ENCODE peak calls at places on chromosomes 3 and 15, in seven cellular contexts. One of them, this sample, is unnamed.

GRCh38 chr3:100426029-100426682 is 24.8 kb downstream of the LNP1 start:
- DNase-seq in mesendoderm: no peak
- DNase-seq in neuronal stem cell: no peak
- DNase-seq in IMR-90: no peak
- DNase-seq in mesenchymal stem cell: no peak
- DNase-seq in H1: no peak
- DNase-seq in trophoblast cell: no peak
- DNase-seq in this sample: no peak

GRCh38 chr3:150237490-150237889 is 170.6 kb upstream of the TSC22D2 start:
- DNase-seq in mesendoderm: no peak
- DNase-seq in H1: no peak
- DNase-seq in mesenchymal stem cell: peak; percentile 31
- DNase-seq in neuronal stem cell: no peak
- DNase-seq in IMR-90: peak; percentile 73
- DNase-seq in trophoblast cell: no peak
- DNase-seq in this sample: no peak

GRCh38 chr3:14451844-14452533 is 49.6 kb downstream of the SLC6A6 start:
- DNase-seq in mesendoderm: peak; percentile 42
- DNase-seq in neuronal stem cell: no peak
- DNase-seq in trophoblast cell: no peak
- DNase-seq in IMR-90: peak; percentile 98
- DNase-seq in H1: no peak
- DNase-seq in mesenchymal stem cell: peak; percentile 96
- DNase-seq in this sample: no peak

GRCh38 chr15:69531302-69532027 is 78.8 kb downstream of the RPLP1 start:
- DNase-seq in H1: peak; percentile 58
- DNase-seq in neuronal stem cell: no peak
- DNase-seq in mesendoderm: peak; percentile 52
- DNase-seq in mesenchymal stem cell: no peak
- DNase-seq in trophoblast cell: no peak
- DNase-seq in IMR-90: no peak
- DNase-seq in this sample: peak; percentile 43

GRCh38 chr3:86990171-86990733 is 697 bp downstream of the VGLL3 start:
- DNase-seq in IMR-90: peak; percentile 26
- DNase-seq in trophoblast cell: peak; percentile 70
- DNase-seq in H1: peak; percentile 78
- DNase-seq in mesenchymal stem cell: peak; percentile 38
- DNase-seq in mesendoderm: peak; percentile 76
- DNase-seq in neuronal stem cell: no peak
- DNase-seq in this sample: peak; percentile 73

GRCh38 chr15:96160800-96161199 is 169.7 kb upstream of the NR2F2 start:
- DNase-seq in mesendoderm: no peak
- DNase-seq in IMR-90: no peak
- DNase-seq in H1: no peak
- DNase-seq in trophoblast cell: no peak
- DNase-seq in neuronal stem cell: no peak
- DNase-seq in mesenchymal stem cell: no peak
- DNase-seq in this sample: no peak

GRCh38 chr3:175200391-175200790 is 341.3 kb downstream of the NAALADL2 start:
- DNase-seq in mesenchymal stem cell: peak; percentile 12
- DNase-seq in H1: no peak
- DNase-seq in mesendoderm: no peak
- DNase-seq in trophoblast cell: no peak
- DNase-seq in IMR-90: peak; percentile 8
- DNase-seq in neuronal stem cell: no peak
- DNase-seq in this sample: no peak

GRCh38 chr15:86021281-86022264 is 58.1 kb upstream of the AGBL1 start:
- DNase-seq in neuronal stem cell: no peak
- DNase-seq in trophoblast cell: no peak
- DNase-seq in mesendoderm: no peak
- DNase-seq in H1: no peak
- DNase-seq in IMR-90: no peak
- DNase-seq in mesenchymal stem cell: peak; percentile 7
- DNase-seq in this sample: no peak

GRCh38 chr3:120071259-120071658 is 23.0 kb downstream of the GSK3B start:
- DNase-seq in H1: no peak
- DNase-seq in IMR-90: no peak
- DNase-seq in mesendoderm: peak; percentile 37
- DNase-seq in mesenchymal stem cell: no peak
- DNase-seq in neuronal stem cell: no peak
- DNase-seq in trophoblast cell: no peak
- DNase-seq in this sample: peak; percentile 33

GRCh38 chr15:69080203-69080957 is 65.9 kb downstream of the NOX5 start:
- DNase-seq in mesenchymal stem cell: no peak
- DNase-seq in H1: no peak
- DNase-seq in neuronal stem cell: no peak
- DNase-seq in IMR-90: no peak
- DNase-seq in mesendoderm: peak; percentile 82
- DNase-seq in trophoblast cell: peak; percentile 83
- DNase-seq in this sample: peak; percentile 70

GRCh38 chr3:159866201-159866746 is 122.4 kb upstream of the IL12A start:
- DNase-seq in IMR-90: no peak
- DNase-seq in H1: no peak
- DNase-seq in neuronal stem cell: no peak
- DNase-seq in mesendoderm: no peak
- DNase-seq in trophoblast cell: no peak
- DNase-seq in mesenchymal stem cell: no peak
- DNase-seq in this sample: no peak

GRCh38 chr15:100873029-100873677 is 6.5 kb upstream of the ALDH1A3 start:
- DNase-seq in IMR-90: peak; percentile 87
- DNase-seq in H1: peak; percentile 74
- DNase-seq in neuronal stem cell: peak; percentile 76
- DNase-seq in mesendoderm: peak; percentile 82
- DNase-seq in trophoblast cell: peak; percentile 97
- DNase-seq in mesenchymal stem cell: peak; percentile 86
- DNase-seq in this sample: peak; percentile 60

GRCh38 chr3:136120373-136121348 is 75.5 kb downstream of the MSL2 start:
- DNase-seq in IMR-90: peak; percentile 12
- DNase-seq in mesenchymal stem cell: peak; percentile 20
- DNase-seq in trophoblast cell: no peak
- DNase-seq in mesendoderm: no peak
- DNase-seq in H1: no peak
- DNase-seq in neuronal stem cell: no peak
- DNase-seq in this sample: no peak

GRCh38 chr3:138348950-138349739 is 766 bp downstream of the MRAS start:
- DNase-seq in IMR-90: peak; percentile 26
- DNase-seq in neuronal stem cell: no peak
- DNase-seq in H1: peak; percentile 61
- DNase-seq in mesendoderm: peak; percentile 51
- DNase-seq in trophoblast cell: peak; percentile 18
- DNase-seq in mesenchymal stem cell: peak; percentile 24
- DNase-seq in this sample: peak; percentile 52

GRCh38 chr3:129305592-129306091 is 27.0 kb downstream of the HMCES start:
- DNase-seq in mesenchymal stem cell: peak; percentile 87
- DNase-seq in IMR-90: peak; percentile 83
- DNase-seq in neuronal stem cell: peak; percentile 96
- DNase-seq in trophoblast cell: peak; percentile 48
- DNase-seq in mesendoderm: peak; percentile 99
- DNase-seq in H1: peak; percentile 96
- DNase-seq in this sample: peak; percentile 100

GRCh38 chr3:72661115-72661457 is 187.2 kb downstream of the SHQ1 start:
- DNase-seq in neuronal stem cell: no peak
- DNase-seq in mesenchymal stem cell: no peak
- DNase-seq in IMR-90: peak; percentile 63
- DNase-seq in trophoblast cell: no peak
- DNase-seq in H1: no peak
- DNase-seq in mesendoderm: no peak
- DNase-seq in this sample: no peak

GRCh38 chr15:74901612-74902063 is 5.0 kb downstream of the FAM219B start:
- DNase-seq in mesenchymal stem cell: peak; percentile 67
- DNase-seq in mesendoderm: peak; percentile 49
- DNase-seq in neuronal stem cell: peak; percentile 57
- DNase-seq in IMR-90: peak; percentile 46
- DNase-seq in trophoblast cell: peak; percentile 81
- DNase-seq in H1: peak; percentile 79
- DNase-seq in this sample: peak; percentile 55

GRCh38 chr3:14592390-14592789 is 52.2 kb upstream of the GRIP2 start:
- DNase-seq in mesenchymal stem cell: no peak
- DNase-seq in trophoblast cell: no peak
- DNase-seq in H1: no peak
- DNase-seq in neuronal stem cell: no peak
- DNase-seq in IMR-90: no peak
- DNase-seq in mesendoderm: no peak
- DNase-seq in this sample: no peak

GRCh38 chr15:78830514-78831228 is 19.4 kb upstream of the ADAMTS7 start:
- DNase-seq in neuronal stem cell: no peak
- DNase-seq in mesendoderm: no peak
- DNase-seq in trophoblast cell: no peak
- DNase-seq in IMR-90: no peak
- DNase-seq in mesenchymal stem cell: no peak
- DNase-seq in H1: peak; percentile 49
- DNase-seq in this sample: peak; percentile 63

GRCh38 chr3:102531686-102532085 is 96.9 kb downstream of the ZPLD1 start:
- DNase-seq in mesendoderm: no peak
- DNase-seq in H1: no peak
- DNase-seq in mesenchymal stem cell: no peak
- DNase-seq in trophoblast cell: no peak
- DNase-seq in IMR-90: no peak
- DNase-seq in neuronal stem cell: no peak
- DNase-seq in this sample: no peak
- H4K8ac ChIP-seq in mesendoderm: no peak overlapping the region
- H4K8ac ChIP-seq in H1: no peak overlapping the region
- H4K8ac ChIP-seq in mesenchymal stem cell: no peak overlapping the region
- H4K8ac ChIP-seq in trophoblast cell: no peak overlapping the region
- H4K8ac ChIP-seq in IMR-90: no peak overlapping the region
- H4K8ac ChIP-seq in neuronal stem cell: no peak overlapping the region
- H4K8ac ChIP-seq in this sample: no peak overlapping the region

GRCh38 chr15:88388702-88389101 is 78.5 kb downstream of the MRPL46 start:
- DNase-seq in trophoblast cell: no peak
- DNase-seq in mesendoderm: peak; percentile 78
- DNase-seq in neuronal stem cell: no peak
- DNase-seq in mesenchymal stem cell: no peak
- DNase-seq in IMR-90: no peak
- DNase-seq in H1: no peak
- DNase-seq in this sample: no peak

GRCh38 chr15:88391700-88392099 is 75.5 kb downstream of the MRPL46 start:
- DNase-seq in H1: no peak
- DNase-seq in mesendoderm: no peak
- DNase-seq in mesenchymal stem cell: no peak
- DNase-seq in neuronal stem cell: no peak
- DNase-seq in IMR-90: no peak
- DNase-seq in trophoblast cell: no peak
- DNase-seq in this sample: no peak

GRCh38 chr15:88391006-88391405 is 76.2 kb downstream of the MRPL46 start:
- DNase-seq in mesenchymal stem cell: no peak
- DNase-seq in IMR-90: no peak
- DNase-seq in H1: no peak
- DNase-seq in mesendoderm: no peak
- DNase-seq in trophoblast cell: no peak
- DNase-seq in neuronal stem cell: no peak
- DNase-seq in this sample: no peak

GRCh38 chr15:88390502-88390901 is 76.7 kb downstream of the MRPL46 start:
- DNase-seq in IMR-90: no peak
- DNase-seq in neuronal stem cell: no peak
- DNase-seq in mesenchymal stem cell: no peak
- DNase-seq in H1: no peak
- DNase-seq in trophoblast cell: no peak
- DNase-seq in mesendoderm: no peak
- DNase-seq in this sample: no peak

DNA sequence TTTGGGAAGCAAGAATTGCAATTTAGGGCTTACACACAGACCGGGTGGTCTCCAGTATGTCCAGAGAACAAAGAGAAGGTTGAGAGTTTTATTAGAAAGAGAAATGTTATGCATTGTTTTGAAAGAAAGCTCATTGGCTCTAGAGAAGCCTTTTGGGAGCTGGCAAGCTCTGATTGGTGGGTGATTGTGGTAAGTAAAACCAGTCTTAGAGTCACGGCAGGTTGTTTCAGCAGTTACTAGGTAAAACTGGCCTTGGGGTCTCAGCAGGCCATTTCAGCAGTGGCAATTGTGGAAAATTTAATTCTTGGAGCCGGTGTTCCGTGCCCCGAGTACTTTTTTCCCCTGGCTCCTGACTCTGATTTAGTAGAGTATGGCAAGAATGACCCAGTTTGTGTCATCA is 78.1 kb downstream of the MRPL46 start:
- DNase-seq in H1: no peak
- DNase-seq in mesendoderm: peak; percentile 54
- DNase-seq in neuronal stem cell: no peak
- DNase-seq in mesenchymal stem cell: no peak
- DNase-seq in trophoblast cell: no peak
- DNase-seq in IMR-90: no peak
- DNase-seq in this sample: no peak
- H2BK5ac ChIP-seq in H1: no peak overlapping the region
- H2BK5ac ChIP-seq in mesendoderm: no peak overlapping the region
- H2BK5ac ChIP-seq in neuronal stem cell: no peak overlapping the region
- H2BK5ac ChIP-seq in mesenchymal stem cell: no peak overlapping the region
- H2BK5ac ChIP-seq in trophoblast cell: no peak overlapping the region
- H2BK5ac ChIP-seq in IMR-90: no peak overlapping the region
- H2BK5ac ChIP-seq in this sample: no peak overlapping the region

GRCh38 chr3:179895367-179895766 is 141.4 kb downstream of the PEX5L start:
- DNase-seq in mesenchymal stem cell: no peak
- DNase-seq in IMR-90: no peak
- DNase-seq in trophoblast cell: no peak
- DNase-seq in H1: no peak
- DNase-seq in neuronal stem cell: no peak
- DNase-seq in mesendoderm: no peak
- DNase-seq in this sample: no peak
- H4K8ac ChIP-seq in mesenchymal stem cell: no peak overlapping the region
- H4K8ac ChIP-seq in IMR-90: no peak overlapping the region
- H4K8ac ChIP-seq in trophoblast cell: no peak overlapping the region
- H4K8ac ChIP-seq in H1: no peak overlapping the region
- H4K8ac ChIP-seq in neuronal stem cell: no peak overlapping the region
- H4K8ac ChIP-seq in mesendoderm: no peak overlapping the region
- H4K8ac ChIP-seq in this sample: no peak overlapping the region

GRCh38 chr3:61808526-61808925 is 247.2 kb downstream of the PTPRG start:
- DNase-seq in trophoblast cell: no peak
- DNase-seq in mesenchymal stem cell: no peak
- DNase-seq in IMR-90: no peak
- DNase-seq in H1: no peak
- DNase-seq in mesendoderm: no peak
- DNase-seq in neuronal stem cell: no peak
- DNase-seq in this sample: no peak

GRCh38 chr3:61810953-61811497 is 249.7 kb downstream of the PTPRG start:
- DNase-seq in trophoblast cell: no peak
- DNase-seq in mesenchymal stem cell: no peak
- DNase-seq in IMR-90: no peak
- DNase-seq in mesendoderm: no peak
- DNase-seq in H1: no peak
- DNase-seq in neuronal stem cell: no peak
- DNase-seq in this sample: no peak

GRCh38 chr3:61809879-61810278 is 248.5 kb downstream of the PTPRG start:
- DNase-seq in neuronal stem cell: no peak
- DNase-seq in H1: no peak
- DNase-seq in IMR-90: no peak
- DNase-seq in mesendoderm: no peak
- DNase-seq in trophoblast cell: no peak
- DNase-seq in mesenchymal stem cell: no peak
- DNase-seq in this sample: no peak

GRCh38 chr3:61807865-61808276 is 246.5 kb downstream of the PTPRG start:
- DNase-seq in IMR-90: peak; percentile 60
- DNase-seq in neuronal stem cell: no peak
- DNase-seq in H1: no peak
- DNase-seq in mesendoderm: peak; percentile 51
- DNase-seq in trophoblast cell: no peak
- DNase-seq in mesenchymal stem cell: peak; percentile 17
- DNase-seq in this sample: no peak

DNA sequence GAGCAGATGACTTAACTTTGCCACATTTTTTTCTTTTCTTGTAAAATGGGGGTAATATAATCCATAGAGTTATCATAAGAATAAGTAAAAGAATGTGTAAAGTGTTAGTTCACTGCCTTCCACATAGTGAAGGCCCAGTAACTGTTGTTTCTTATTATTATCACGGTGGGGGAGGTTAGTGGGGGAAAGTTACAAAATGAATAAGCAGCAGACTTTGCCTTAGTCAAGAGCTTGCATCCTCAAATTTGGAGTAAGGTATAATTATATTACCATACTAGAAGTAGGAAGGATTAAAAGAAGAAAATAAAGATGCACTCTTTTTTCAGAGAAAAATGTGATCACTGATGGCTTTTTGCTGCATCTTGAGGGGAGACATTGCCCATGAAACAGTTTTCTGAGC is 247.6 kb downstream of the PTPRG start:
- DNase-seq in trophoblast cell: no peak
- DNase-seq in IMR-90: no peak
- DNase-seq in H1: no peak
- DNase-seq in neuronal stem cell: no peak
- DNase-seq in mesenchymal stem cell: no peak
- DNase-seq in mesendoderm: no peak
- DNase-seq in this sample: no peak
- H2BK5ac ChIP-seq in trophoblast cell: no peak overlapping the region
- H2BK5ac ChIP-seq in IMR-90: no peak overlapping the region
- H2BK5ac ChIP-seq in H1: no peak overlapping the region
- H2BK5ac ChIP-seq in neuronal stem cell: no peak overlapping the region
- H2BK5ac ChIP-seq in mesenchymal stem cell: no peak overlapping the region
- H2BK5ac ChIP-seq in mesendoderm: no peak overlapping the region
- H2BK5ac ChIP-seq in this sample: no peak overlapping the region

This sample was measured in H9.